ENCODE peak calls at places on chromosomes 5 and 9, in four cellular contexts. E, H, P and U are unnamed samples.

GRCh38 chr9:4489919-4490704 is at the start of gene SLC1A1:
- DNase-seq in E (peak; percentile 76), P (no peak), H (no peak), U (peak; percentile 71)

GRCh38 chr9:131727184-131727785 is 12.6 kb downstream of the RAPGEF1 start:
- DNase-seq in P (peak; percentile 80), E (peak; percentile 61), H (no peak), U (peak; percentile 36)

GRCh38 chr9:38376266-38376665 is 16.2 kb upstream of the ALDH1B1 start:
- DNase-seq in E (no peak), P (no peak), H (no peak), U (no peak)

GRCh38 chr9:19935422-19935821 is 146.6 kb upstream of the SLC24A2 start:
- DNase-seq in P (no peak), E (no peak), H (no peak), U (no peak)

GRCh38 chr9:113558632-113559502 is 95.3 kb downstream of the RGS3 start:
- DNase-seq in E (peak; percentile 88), P (no peak), H (no peak), U (peak; percentile 80)

GRCh38 chr9:114525505-114525904 is 20.2 kb upstream of the WHRN start:
- DNase-seq in H (no peak), P (peak; percentile 56), E (peak; percentile 60), U (peak; percentile 30)

GRCh38 chr5:73796164-73797141 is 170.5 kb downstream of the ARHGEF28 start:
- DNase-seq in P (peak; percentile 83), H (peak; percentile 94), E (peak; percentile 96), U (peak; percentile 94)

GRCh38 chr9:35728041-35728971 is 3.7 kb downstream of the TLN1 start:
- DNase-seq in P (peak; percentile 17), H (peak; percentile 68), E (peak; percentile 96), U (peak; percentile 88)

GRCh38 chr9:109117856-109118801 is 1.6 kb downstream of the TMEM245 start:
- DNase-seq in H (no peak), E (peak; percentile 89), P (peak; percentile 75), U (peak; percentile 99)

GRCh38 chr5:10307206-10308148 is at the start of gene CMBL:
- DNase-seq in P (peak; percentile 56), E (peak; percentile 76), H (no peak), U (peak; percentile 50)

GRCh38 chr5:79834420-79835219 is 145.0 kb downstream of the CMYA5 start:
- DNase-seq in H (no peak), P (no peak), E (no peak), U (no peak)

GRCh38 chr5:123559434-123559775 is 47.4 kb downstream of the CSNK1G3 start:
- DNase-seq in E (peak; percentile 30), H (no peak), P (no peak), U (no peak)

GRCh38 chr5:10393491-10393890 is 40.0 kb downstream of the MARCHF6 start:
- DNase-seq in P (no peak), E (peak; percentile 37), H (peak; percentile 36), U (peak; percentile 21)

GRCh38 chr9:21017092-21017491 is 14.3 kb downstream of the HACD4 start:
- DNase-seq in P (peak; percentile 72), E (peak; percentile 91), H (peak; percentile 42), U (peak; percentile 47)

GRCh38 chr5:40436535-40437237 is 243.0 kb upstream of the PTGER4 start:
- DNase-seq in P (no peak), H (no peak), E (no peak), U (no peak)

GRCh38 chr5:81209386-81209785 is 23.7 kb upstream of the CKMT2 start:
- DNase-seq in H (no peak), P (no peak), E (no peak), U (no peak)

GRCh38 chr5:22710660-22711059 is 142.5 kb downstream of the CDH12 start:
- DNase-seq in P (no peak), H (no peak), E (no peak), U (no peak)

GRCh38 chr9:92030367-92030766 is 80.3 kb upstream of the ROR2 start:
- DNase-seq in P (no peak), E (no peak), H (no peak), U (no peak)

GRCh38 chr5:54361683-54362411 is 51.5 kb upstream of the ARL15 start:
- DNase-seq in P (no peak), H (no peak), E (peak; percentile 37), U (no peak)

GRCh38 chr5:6106756-6107155 is 271.6 kb downstream of the MED10 start:
- DNase-seq in E (no peak), H (no peak), P (no peak), U (no peak)

GRCh38 chr5:71013575-71013974 is 11.6 kb downstream of the NAIP start:
- DNase-seq in E (no peak), H (no peak), P (no peak), U (no peak)

GRCh38 chr9:91221332-91221731 is 140.4 kb downstream of the AUH start:
- DNase-seq in P (no peak), E (peak; percentile 54), H (peak; percentile 42), U (peak; percentile 59)

GRCh38 chr5:168809218-168809617 is 230.1 kb upstream of the PANK3 start:
- DNase-seq in E (no peak), P (no peak), H (no peak), U (no peak)

GRCh38 chr5:83740741-83741140 is 20.1 kb upstream of the HAPLN1 start:
- DNase-seq in H (no peak), P (no peak), E (no peak), U (no peak)

GRCh38 chr5:60960591-60960990 is 15.6 kb downstream of the NDUFAF2 start:
- DNase-seq in E (peak; percentile 59), H (no peak), P (no peak), U (peak; percentile 39)

GRCh38 chr9:138070815-138071214 is 193.2 kb downstream of the CACNA1B start:
- DNase-seq in H (no peak), P (no peak), E (no peak), U (no peak)

GRCh38 chr5:115246361-115246991 is 16.2 kb downstream of the PGGT1B start:
- DNase-seq in P (no peak), E (peak; percentile 67), H (no peak), U (peak; percentile 51)

GRCh38 chr9:114777841-114778240 is 28.0 kb downstream of the TNFSF15 start:
- DNase-seq in H (no peak), P (no peak), E (no peak), U (no peak)

GRCh38 chr9:82651474-82651873 is 411.5 kb downstream of the RASEF start:
- DNase-seq in E (no peak), P (no peak), H (no peak), U (no peak)

GRCh38 chr5:14039063-14039462 is 94.6 kb upstream of the DNAH5 start:
- DNase-seq in H (no peak), P (peak; percentile 68), E (peak; percentile 37), U (no peak)

GRCh38 chr9:82920154-82920553 is 142.8 kb downstream of the RASEF start:
- DNase-seq in E (no peak), P (no peak), H (no peak), U (no peak)

GRCh38 chr9:125484632-125485282 is 222.3 kb downstream of the MAPKAP1 start:
- DNase-seq in H (peak; percentile 61), E (peak; percentile 82), P (no peak), U (peak; percentile 84)

GRCh38 chr5:54611290-54611951 is 93.9 kb downstream of the SNX18 start:
- DNase-seq in H (no peak), P (no peak), E (no peak), U (no peak)

GRCh38 chr5:174084691-174085154 is 39.2 kb downstream of the NSG2 start:
- DNase-seq in P (no peak), E (peak; percentile 8), H (no peak), U (no peak)

GRCh38 chr9:4771788-4772187 is 21.0 kb upstream of the RCL1 start:
- DNase-seq in P (no peak), H (no peak), E (no peak), U (no peak)

GRCh38 chr5:112965733-112966306 is 10.8 kb upstream of the DCP2 start:
- DNase-seq in E (no peak), H (no peak), P (no peak), U (no peak)

GRCh38 chr5:124658867-124659557 is 87.4 kb downstream of the ZNF608 start:
- DNase-seq in P (no peak), E (peak; percentile 30), H (no peak), U (no peak)

DNA sequence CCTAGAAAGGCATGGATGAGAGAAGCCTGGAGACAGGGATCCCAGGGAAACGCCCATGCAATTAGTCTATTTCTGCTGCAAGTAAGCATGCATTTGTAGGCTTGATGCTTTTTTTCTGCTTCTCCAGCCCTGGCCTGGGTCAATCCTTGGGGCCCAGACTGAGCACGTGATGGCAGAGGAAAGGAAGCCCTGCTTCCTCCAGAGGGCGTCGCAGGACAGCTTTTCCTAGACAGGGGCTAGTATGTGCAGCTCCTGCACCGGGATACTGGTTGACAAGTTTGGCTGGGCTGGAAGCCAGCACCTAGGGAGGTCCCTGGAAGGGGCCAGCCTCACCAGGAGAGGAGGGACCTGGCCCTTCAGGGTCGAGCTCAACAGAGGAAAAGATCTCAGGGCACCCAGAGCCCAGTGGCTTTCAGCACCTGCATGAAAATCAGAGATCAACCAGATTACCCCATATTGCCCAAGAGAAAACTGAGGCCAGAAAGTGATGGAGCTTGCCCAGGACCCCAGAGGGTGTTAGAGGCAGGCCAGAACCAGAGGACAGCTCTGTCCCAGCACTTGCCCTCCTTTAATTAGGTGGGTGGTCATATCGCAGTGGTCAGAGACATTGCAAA is 67.3 kb downstream of the KLF4 start:
- DNase-seq in P (no peak), H (no peak), E (peak; percentile 85), U (peak; percentile 85)
- TF ChIP-seq CTCF in P (peak; percentile 88), H (peak; percentile 59), E (peak; percentile 74), U (peak; percentile 91)

DNA sequence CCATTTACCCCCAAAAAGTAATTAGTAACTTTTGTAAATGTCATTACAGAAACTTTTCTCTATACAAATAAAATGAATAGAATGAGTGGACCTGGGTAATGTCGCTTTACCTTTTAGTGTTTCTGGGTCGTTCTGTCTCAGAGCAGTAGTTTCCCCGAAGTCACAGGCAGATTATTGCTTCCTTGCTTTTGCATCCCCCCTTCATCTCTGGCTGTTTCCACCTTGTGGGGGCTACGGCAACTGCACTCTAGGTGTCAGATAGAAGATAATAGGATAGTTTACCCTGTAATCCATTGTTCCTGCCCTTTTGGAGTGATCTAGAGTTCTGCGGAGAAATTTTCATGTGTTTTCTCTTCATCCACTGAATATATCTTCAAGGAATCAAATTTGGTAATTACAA is 68.7 kb downstream of the PRR16 start:
- DNase-seq in P (no peak), H (no peak), E (no peak), U (no peak)
- TF ChIP-seq CTCF in P (peak; percentile 6), H (no peak), E (no peak), U (peak; percentile 27)

DNA sequence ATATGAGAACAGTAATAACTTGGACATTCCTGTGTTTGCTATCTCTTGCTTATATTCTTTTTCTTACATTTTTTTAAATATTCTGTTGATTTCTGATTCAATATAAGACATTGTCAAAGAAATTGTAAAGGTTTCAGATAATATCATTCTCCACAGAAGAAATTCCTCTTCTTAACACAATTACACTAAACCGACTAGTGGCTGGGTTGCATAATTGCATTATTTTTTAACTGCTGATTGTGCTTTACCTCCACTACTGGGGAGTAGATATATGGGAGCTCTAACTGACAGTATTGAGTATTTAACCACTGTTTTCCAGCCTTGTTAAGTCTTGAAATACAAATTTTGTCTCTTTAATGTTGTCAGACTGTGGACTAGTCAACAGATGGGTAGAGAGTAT is 723.8 kb upstream of the EDIL3 start:
- DNase-seq in P (no peak), H (no peak), E (no peak), U (no peak)
- TF ChIP-seq CTCF in P (no peak), H (no peak), E (no peak), U (no peak)

DNA sequence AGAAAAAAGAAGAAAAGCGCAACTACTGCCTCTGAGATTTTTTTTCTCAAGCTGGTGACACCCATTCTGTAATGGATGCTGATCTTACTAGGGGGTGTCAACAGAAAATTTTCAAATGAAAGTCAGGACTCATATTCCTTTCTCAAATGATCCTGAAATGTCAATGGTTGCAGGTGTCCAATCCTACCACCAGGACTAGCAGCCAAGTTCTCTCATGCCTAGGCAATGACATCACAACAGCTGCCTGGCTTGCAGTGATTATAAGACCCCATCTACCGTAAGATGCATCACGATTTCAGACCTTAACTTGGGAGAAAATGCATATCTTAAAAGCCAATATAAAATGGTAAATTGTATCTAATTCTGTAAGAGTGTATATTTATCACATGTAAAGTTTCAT is 104.6 kb downstream of the DENND1A start:
- DNase-seq in P (no peak), E (peak; percentile 11), H (no peak), U (peak; percentile 17)
- TF ChIP-seq CTCF in P (peak; percentile 23), E (peak; percentile 8), H (peak; percentile 5), U (peak; percentile 46)